ENCODE peak calls at places on chromosomes 7 and 10, in ten cellular contexts. L is Right ventricle myocardium inferior; D is WTC11; G is naive thymus-derived CD8-positive, alpha-beta T cell; O is right cardiac atrium; X is T-helper 17 cell; H is body of pancreas; M is activated CD4-positive, CD25-positive, alpha-beta regulatory T cell treated with anti-CD3 and anti-CD28 coated beads, Interleukin-2, amount 50 U/mL, for 24 hours; K is left lung; F is naive thymus-derived CD4-positive, alpha-beta T cell. S is an unnamed sample.

GRCh38 chr7:13117103-13117502 is 429.7 kb downstream of the ARL4A start:
- ATAC-seq in L (no peak), D (peak; percentile 60), G (no peak), O (no peak), X (no peak), H (peak; percentile 55), M (no peak), K (peak; percentile 31), F (no peak), S (no peak)

GRCh38 chr10:117168135-117168674 is 29.1 kb upstream of the KCNK18 start:
- ATAC-seq in L (peak; percentile 74), D (peak; percentile 62), G (peak; percentile 94), O (peak; percentile 92), X (peak; percentile 93), H (peak; percentile 80), M (peak; percentile 86), K (peak; percentile 96), F (peak; percentile 93), S (peak; percentile 79)

GRCh38 chr7:116285252-116285651 is 74.9 kb downstream of the TES start:
- ATAC-seq in L (no peak), D (no peak), G (no peak), O (no peak), X (no peak), H (no peak), M (no peak), K (no peak), F (no peak), S (no peak)

GRCh38 chr7:70092314-70093303 is 494.3 kb downstream of the AUTS2 start:
- ATAC-seq in L (peak; percentile 57), D (no peak), G (no peak), O (peak; percentile 44), X (no peak), H (no peak), M (no peak), K (peak; percentile 32), F (no peak), S (no peak)

GRCh38 chr10:116741391-116742351 is 695 bp downstream of the HSPA12A start:
- ATAC-seq in L (peak; percentile 12), D (no peak), G (peak; percentile 23), O (peak; percentile 18), X (no peak), H (peak; percentile 12), M (no peak), K (peak; percentile 4), F (peak; percentile 10), S (no peak)

GRCh38 chr10:119522747-119523426 is 19.6 kb downstream of the RGS10 start:
- ATAC-seq in L (no peak), D (no peak), G (no peak), O (no peak), X (no peak), H (no peak), M (no peak), K (peak; percentile 86), F (no peak), S (no peak)

GRCh38 chr7:435518-436366 is 83.9 kb downstream of the PDGFA start:
- ATAC-seq in L (peak; percentile 65), D (no peak), G (no peak), O (no peak), X (no peak), H (no peak), M (no peak), K (peak; percentile 45), F (no peak), S (no peak)

GRCh38 chr10:119301397-119301796 is 94.0 kb downstream of the GRK5 start:
- ATAC-seq in L (no peak), D (no peak), G (peak; percentile 78), O (peak; percentile 28), X (peak; percentile 73), H (no peak), M (peak; percentile 42), K (peak; percentile 29), F (peak; percentile 81), S (peak; percentile 37)

GRCh38 chr10:110016037-110016436 is 8.3 kb downstream of the ADD3 start:
- ATAC-seq in L (peak; percentile 35), D (peak; percentile 85), G (no peak), O (peak; percentile 50), X (no peak), H (peak; percentile 68), M (no peak), K (peak; percentile 47), F (no peak), S (no peak)

S was measured in stimulated activated memory B cell treated with anti-CD40 and anti-IgM and Interleukin-4, amounts not matched to agents 10 μg/mL and 1 μg/mL and 100 μg/mL, for 72 hours.